ENCODE peak calls at places on chromosomes 4 and X, in five cellular contexts. N is GM23248, I is fibroblast of lung, C is mesendoderm, G is endothelial cell of umbilical vein. M is an unnamed sample. For H3K4me1, the result is how much of the 10 kb centered on the place peaks cover.

GRCh38 chr4:42515156-42515884 is 118.0 kb downstream of the SHISA3 start:
- DNase-seq in N (peak), I (peak), C (peak), G (no peak), M (peak)

GRCh38 chr4:140152760-140153418 is 1.1 kb downstream of the MAML3 start:
- DNase-seq in N (peak), I (peak), C (peak), G (peak), M (peak)

GRCh38 chrX:110692876-110693275 is 102.7 kb downstream of the CHRDL1 start:
- DNase-seq in N (no peak), I (no peak), C (no peak), G (no peak), M (no peak)

GRCh38 chrX:35842657-35843056 is 44.5 kb downstream of the MAGEB16 start:
- DNase-seq in N (no peak), I (no peak), C (no peak), G (no peak), M (no peak)

GRCh38 chrX:150329888-150330287 is 33.2 kb upstream of the MAMLD1 start:
- DNase-seq in N (no peak), I (no peak), C (no peak), G (no peak), M (no peak)

GRCh38 chrX:63922221-63922620 is 137.2 kb upstream of the ARHGEF9 start:
- DNase-seq in N (peak), I (peak), C (no peak), G (no peak), M (peak)

GRCh38 chrX:24025741-24026402 is 1.1 kb downstream of the KLHL15 start:
- DNase-seq in N (peak), I (peak), C (peak), G (peak), M (peak)

GRCh38 chrX:39174761-39175417 is 373.6 kb downstream of the MID1IP1 start:
- DNase-seq in N (peak), I (no peak), C (no peak), G (peak), M (no peak)

GRCh38 chr4:186037692-186038658 is 31.0 kb upstream of the TLR3 start:
- DNase-seq in N (peak), I (peak), C (peak), G (peak), M (peak)

GRCh38 chrX:953879-954482 is 258.5 kb downstream of the CRLF2 start:
- DNase-seq in N (no peak), I (no peak), C (no peak), G (no peak), M (no peak)

GRCh38 chrX:70479197-70479969 is 34.7 kb downstream of the DLG3 start:
- DNase-seq in N (peak), I (peak), C (no peak), G (peak), M (peak)

GRCh38 chr4:158826057-158826456 is 57.2 kb downstream of the FNIP2 start:
- DNase-seq in N (peak), I (no peak), C (no peak), G (peak), M (no peak)

GRCh38 chr4:158824425-158825274 is 55.8 kb downstream of the FNIP2 start:
- DNase-seq in N (peak), I (peak), C (peak), G (peak), M (peak)

GRCh38 chr4:158827475-158828085 is 58.8 kb downstream of the FNIP2 start:
- DNase-seq in N (no peak), I (no peak), C (peak), G (no peak), M (no peak)

GRCh38 chr4:158826882-158827281 is 58.1 kb downstream of the FNIP2 start:
- DNase-seq in N (no peak), I (no peak), C (no peak), G (peak), M (no peak)

DNA sequence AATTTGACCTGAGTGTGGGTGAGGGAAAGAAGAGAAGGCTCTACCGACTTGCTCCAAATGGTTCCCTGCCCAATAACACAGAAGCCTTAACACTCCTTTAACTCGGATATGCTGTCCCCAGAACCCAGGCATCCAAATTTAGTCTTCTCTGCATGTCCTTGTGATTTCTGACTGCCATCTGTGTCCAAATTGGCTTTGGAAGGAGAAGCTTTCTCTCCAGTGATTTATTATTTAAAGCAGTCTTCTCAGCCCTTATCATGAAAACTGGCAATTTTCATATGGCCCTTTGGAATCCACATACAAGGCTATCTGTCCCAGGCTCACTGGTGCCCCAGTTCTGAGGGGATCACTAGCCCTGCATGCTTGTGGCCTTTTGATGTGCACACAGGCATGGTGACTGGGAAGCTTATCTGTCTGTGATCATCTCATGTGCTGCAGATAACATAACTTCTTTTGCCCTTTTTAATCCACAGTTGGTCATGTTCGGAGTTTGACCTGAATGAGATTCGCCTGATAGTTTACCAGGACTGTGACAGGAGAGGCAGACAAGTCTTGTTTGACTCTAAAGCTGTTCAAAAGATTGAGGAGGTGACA is 56.7 kb downstream of the FNIP2 start:
- DNase-seq in N (no peak), I (no peak), C (peak), G (no peak), M (no peak)
- H3K9ac ChIP-seq in N (peak), I (no peak), C (no peak), G (no peak), M (peak)

GRCh38 chr4:6658204-6658585 is 17.7 kb downstream of the MRFAP1 start:
- DNase-seq in N (no peak), I (no peak), C (no peak), G (no peak), M (no peak)
- H3K4me3 ChIP-seq in N (peak), I (no peak), C (no peak), G (no peak), M (peak)

GRCh38 chr4:40576651-40577480 is 52.8 kb downstream of the RBM47 start:
- DNase-seq in N (peak), I (peak), C (peak), G (peak), M (peak)
- H3K4me1 ChIP-seq in N (under half), I (under half), C (under half), G (under half), M (under half)

DNA sequence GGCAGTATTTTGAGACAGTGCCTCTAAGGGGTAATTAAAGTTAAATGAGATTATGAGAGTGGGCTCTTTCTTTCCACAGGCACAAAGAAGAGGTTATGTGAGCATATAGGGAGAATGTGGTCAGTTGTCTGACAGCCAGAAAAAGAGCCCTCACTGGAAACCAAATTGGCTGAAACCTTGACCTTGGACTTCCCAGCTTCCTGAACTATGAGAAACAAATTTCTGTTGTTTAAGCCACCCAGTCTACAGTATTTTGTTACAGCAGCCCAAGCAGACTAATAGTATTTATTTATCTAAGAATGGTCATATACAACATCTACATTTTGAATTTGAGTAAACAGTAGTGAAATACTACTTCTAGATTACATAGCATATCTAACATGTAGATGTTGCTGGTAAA is 473.8 kb downstream of the IL15 start:
- DNase-seq in N (no peak), I (peak), C (no peak), G (peak), M (no peak)
- H3K9ac ChIP-seq in N (no peak), I (no peak), C (no peak), G (no peak), M (no peak)

DNA sequence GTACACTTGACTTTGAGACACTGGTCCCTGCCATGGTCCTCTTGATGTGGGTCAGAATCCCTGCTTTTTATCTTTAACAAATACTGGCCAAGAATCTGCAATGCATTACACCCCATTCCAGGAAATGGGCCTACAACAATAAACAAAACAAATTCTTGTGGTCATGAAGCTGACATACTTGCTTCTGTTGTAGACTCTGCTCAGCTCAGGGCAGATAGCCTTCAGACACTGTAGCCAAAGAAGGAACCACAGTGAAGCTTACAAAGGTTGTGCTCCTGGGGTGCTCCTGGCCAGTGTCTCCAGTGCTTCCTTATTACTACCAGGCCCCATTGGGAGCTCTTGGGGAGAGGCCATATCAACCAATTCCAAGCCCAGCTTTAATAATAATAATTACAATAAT is 21.8 kb downstream of the KIAA1210 start:
- DNase-seq in N (peak), I (peak), C (no peak), G (no peak), M (peak)
- H3K4me3 ChIP-seq in N (no peak), I (no peak), C (no peak), G (no peak), M (no peak)

DNA sequence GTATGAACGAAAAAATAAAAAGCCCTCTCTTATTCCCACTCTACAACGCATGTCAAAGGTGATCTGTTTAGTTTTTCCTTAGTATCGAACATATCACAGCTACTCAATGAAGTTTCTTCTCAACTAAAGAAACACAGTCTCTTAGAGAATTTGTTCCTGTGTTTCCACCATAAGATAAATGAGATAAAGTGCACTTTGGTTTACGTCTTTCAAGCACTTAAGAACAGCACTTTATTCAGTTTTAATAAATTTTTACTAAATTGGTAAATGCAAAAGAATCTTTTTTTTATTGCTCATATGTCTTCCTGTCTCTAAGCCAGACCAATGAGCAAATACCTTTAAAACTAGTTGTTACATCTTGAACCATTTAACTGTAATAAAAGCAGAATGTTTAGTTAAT is 259.8 kb downstream of the CHIC1 start:
- DNase-seq in N (peak), I (no peak), C (no peak), G (no peak), M (no peak)
- H3K4me1 ChIP-seq in N (under half), I (under half), C (under half), G (under half), M (under half)

GRCh38 chr4:88575222-88575621 is 17.1 kb upstream of the HERC3 start:
- DNase-seq in N (no peak), I (no peak), C (no peak), G (no peak), M (no peak)
- H3K9ac ChIP-seq in N (no peak), I (no peak), C (no peak), G (no peak), M (no peak)

DNA sequence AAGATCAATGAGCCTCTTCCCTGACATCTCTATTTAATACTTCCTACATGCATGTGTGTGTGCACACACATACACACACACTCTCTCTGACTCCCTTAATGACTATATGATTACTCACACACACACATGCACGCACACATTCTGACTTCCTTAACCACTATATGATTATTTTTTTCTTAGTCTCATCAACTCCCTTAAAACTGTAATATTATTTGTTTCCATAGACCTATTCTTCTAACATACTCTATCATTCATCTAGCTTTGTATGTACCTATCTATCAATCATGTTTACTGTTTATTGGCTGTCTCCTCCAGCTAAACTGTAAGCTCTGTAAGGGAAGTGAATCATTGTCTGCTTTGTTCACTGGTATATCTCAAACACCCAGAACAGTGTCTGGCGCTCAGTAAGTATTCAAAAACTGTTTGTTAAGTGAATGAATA is 236.6 kb downstream of the RASL11B start:
- DNase-seq in N (peak), I (peak), C (no peak), G (peak), M (peak)
- H3K4me3 ChIP-seq in N (no peak), I (no peak), C (no peak), G (no peak), M (no peak)

GRCh38 chr4:7512428-7512827 is 77.7 kb upstream of the PSAPL1 start:
- DNase-seq in N (no peak), I (no peak), C (peak), G (no peak), M (no peak)

GRCh38 chr4:7507381-7507780 is 72.7 kb upstream of the PSAPL1 start:
- DNase-seq in N (no peak), I (no peak), C (no peak), G (no peak), M (peak)

GRCh38 chr4:7512946-7513345 is 78.2 kb upstream of the PSAPL1 start:
- DNase-seq in N (no peak), I (no peak), C (no peak), G (no peak), M (no peak)

GRCh38 chr4:7511509-7511908 is 76.8 kb upstream of the PSAPL1 start:
- DNase-seq in N (no peak), I (no peak), C (no peak), G (no peak), M (no peak)

GRCh38 chr4:7510066-7510465 is 75.3 kb upstream of the PSAPL1 start:
- DNase-seq in N (no peak), I (no peak), C (no peak), G (no peak), M (no peak)
- H3K4me1 ChIP-seq in N (under half), I (under half), C (under half), G (under half), M (under half)